ENCODE peak calls at places on chromosomes 13 and 19, in seven cellular contexts. P, D, Y, X, Q, U and M are unnamed samples. For H3K4me1, the result is how much of the 10 kb centered on the place peaks cover.

GRCh38 chr19:8036438-8037099 is 16.0 kb upstream of the CCL25 start:
- DNase-seq in P (no peak), D (no peak), Y (no peak), X (no peak), Q (no peak), U (no peak), M (no peak)

GRCh38 chr19:6233827-6234511 is 45.8 kb downstream of the MLLT1 start:
- DNase-seq in P (no peak), D (no peak), Y (no peak), X (no peak), Q (no peak), U (peak), M (no peak)

GRCh38 chr19:1591421-1592022 is 1.1 kb downstream of the MBD3 start:
- DNase-seq in P (no peak), D (no peak), Y (no peak), X (peak), Q (peak), U (no peak), M (no peak)

GRCh38 chr13:102642475-102642874 is 45.7 kb downstream of the TPP2 start:
- DNase-seq in P (no peak), D (no peak), Y (no peak), X (no peak), Q (no peak), U (no peak), M (no peak)

GRCh38 chr13:77113496-77113895 is 86.5 kb upstream of the FBXL3 start:
- DNase-seq in P (no peak), D (no peak), Y (no peak), X (no peak), Q (no peak), U (no peak), M (no peak)

GRCh38 chr13:39496487-39496998 is 106.5 kb downstream of the LHFPL6 start:
- DNase-seq in P (no peak), D (peak), Y (no peak), X (no peak), Q (no peak), U (no peak), M (no peak)

GRCh38 chr19:13835791-13836723 is 40.8 kb downstream of the ZSWIM4 start:
- DNase-seq in P (no peak), D (no peak), Y (no peak), X (peak), Q (no peak), U (peak), M (no peak)

GRCh38 chr13:108508263-108508662 is 121.1 kb upstream of the MYO16 start:
- DNase-seq in P (no peak), D (no peak), Y (no peak), X (peak), Q (peak), U (no peak), M (no peak)

GRCh38 chr13:20943519-20944012 is 41.0 kb upstream of the XPO4 start:
- DNase-seq in P (peak), D (peak), Y (peak), X (peak), Q (peak), U (peak), M (peak)

GRCh38 chr13:43580280-43580679 is 206.5 kb downstream of the ENOX1 start:
- DNase-seq in P (no peak), D (no peak), Y (no peak), X (no peak), Q (no peak), U (no peak), M (no peak)

GRCh38 chr13:83215627-83216026 is 666.6 kb downstream of the SLITRK1 start:
- DNase-seq in P (no peak), D (no peak), Y (no peak), X (no peak), Q (no peak), U (no peak), M (no peak)

GRCh38 chr13:40109324-40109958 is 454.0 kb downstream of the COG6 start:
- DNase-seq in P (no peak), D (no peak), Y (no peak), X (no peak), Q (no peak), U (no peak), M (no peak)

GRCh38 chr19:590396-590745 is 690 bp downstream of the HCN2 start:
- DNase-seq in P (no peak), D (no peak), Y (no peak), X (no peak), Q (peak), U (peak), M (no peak)

GRCh38 chr13:35888327-35888940 is 242.7 kb downstream of the DCLK1 start:
- DNase-seq in P (no peak), D (no peak), Y (no peak), X (no peak), Q (no peak), U (no peak), M (no peak)

GRCh38 chr19:18419195-18419698 is at the start of gene SSBP4:
- DNase-seq in P (peak), D (no peak), Y (no peak), X (peak), Q (peak), U (peak), M (no peak)

GRCh38 chr19:18421371-18421959 is 2.3 kb downstream of the SSBP4 start:
- DNase-seq in P (no peak), D (no peak), Y (no peak), X (no peak), Q (no peak), U (peak), M (no peak)

GRCh38 chr19:18422530-18423191 is 3.5 kb downstream of the SSBP4 start:
- DNase-seq in P (no peak), D (no peak), Y (no peak), X (peak), Q (no peak), U (peak), M (no peak)

GRCh38 chr19:18419699-18420460 is 682 bp downstream of the SSBP4 start:
- DNase-seq in P (no peak), D (no peak), Y (no peak), X (peak), Q (no peak), U (peak), M (no peak)

DNA sequence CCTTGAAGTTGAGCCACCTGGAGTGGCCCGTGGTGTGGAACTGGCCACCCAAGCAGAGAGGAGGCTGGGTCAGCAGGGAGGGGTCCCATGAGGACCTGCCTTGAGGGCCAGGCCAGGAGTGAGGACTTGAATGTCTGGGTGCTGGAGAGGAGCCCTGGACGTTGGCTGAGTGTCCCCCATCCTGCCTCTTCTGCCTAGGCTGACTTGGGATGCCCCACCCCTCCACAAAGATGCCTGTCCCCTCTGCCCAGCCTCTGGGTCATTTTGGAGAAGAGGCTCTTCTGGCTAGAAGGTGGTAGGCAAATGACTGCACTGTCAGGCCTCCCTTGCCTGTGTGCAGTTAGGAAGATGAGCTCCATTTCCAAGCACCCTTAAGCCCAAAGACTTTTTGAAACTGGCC is 1.7 kb downstream of the SSBP4 start:
- DNase-seq in P (no peak), D (no peak), Y (no peak), X (no peak), Q (no peak), U (no peak), M (no peak)
- H3K4me1 ChIP-seq in P (under half), D (half or more), Y (half or more), X (half or more), Q (under half), U (under half), M (under half)

DNA sequence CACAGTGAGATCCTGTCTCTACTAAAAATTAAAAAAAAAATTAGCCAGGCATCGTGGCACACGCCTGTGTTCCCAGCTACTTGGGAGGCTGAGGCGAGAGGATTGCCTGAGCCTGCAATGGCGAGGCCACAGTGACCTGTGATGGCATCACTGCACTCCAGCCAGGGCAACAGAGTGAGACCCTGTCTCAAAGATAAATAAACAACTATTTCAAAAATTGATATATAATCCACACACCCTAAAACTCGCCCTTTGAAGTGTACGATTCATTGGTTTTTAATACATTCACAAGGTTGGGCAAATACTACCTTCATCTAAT is 12.1 kb upstream of the TICAM1 start:
- DNase-seq in P (no peak), D (no peak), Y (no peak), X (no peak), Q (no peak), U (no peak), M (no peak)
- TF ChIP-seq CTCF in P (no peak), D (no peak), Y (no peak), X (no peak), Q (no peak), U (no peak), M (no peak)

GRCh38 chr13:75368167-75368566 is 113.8 kb downstream of the TBC1D4 start:
- DNase-seq in P (no peak), D (no peak), Y (no peak), X (no peak), Q (no peak), U (no peak), M (peak)

GRCh38 chr13:75372923-75373841 is 108.8 kb downstream of the TBC1D4 start:
- DNase-seq in P (no peak), D (no peak), Y (no peak), X (no peak), Q (no peak), U (no peak), M (no peak)

GRCh38 chr13:75372517-75372916 is 109.5 kb downstream of the TBC1D4 start:
- DNase-seq in P (no peak), D (no peak), Y (no peak), X (peak), Q (peak), U (no peak), M (no peak)

GRCh38 chr13:75371223-75371622 is 110.7 kb downstream of the TBC1D4 start:
- DNase-seq in P (no peak), D (no peak), Y (no peak), X (no peak), Q (no peak), U (no peak), M (no peak)

GRCh38 chr13:75369986-75370385 is 112.0 kb downstream of the TBC1D4 start:
- DNase-seq in P (no peak), D (no peak), Y (no peak), X (no peak), Q (no peak), U (no peak), M (no peak)
- H3K27ac ChIP-seq in P (no peak), D (no peak), Y (no peak), X (no peak), Q (no peak), U (no peak), M (no peak)

GRCh38 chr19:49573009-49573408 is 7.3 kb downstream of the NOSIP start:
- DNase-seq in P (no peak), D (no peak), Y (no peak), X (no peak), Q (no peak), U (no peak), M (no peak)

GRCh38 chr19:49573451-49573850 is 6.9 kb downstream of the NOSIP start:
- DNase-seq in P (no peak), D (no peak), Y (no peak), X (no peak), Q (no peak), U (no peak), M (no peak)

GRCh38 chr19:49570997-49571676 is 9.2 kb downstream of the NOSIP start:
- DNase-seq in P (no peak), D (no peak), Y (no peak), X (peak), Q (peak), U (no peak), M (no peak)

GRCh38 chr19:49567722-49568454 is 12.5 kb downstream of the NOSIP start:
- DNase-seq in P (no peak), D (no peak), Y (no peak), X (no peak), Q (no peak), U (no peak), M (no peak)

DNA sequence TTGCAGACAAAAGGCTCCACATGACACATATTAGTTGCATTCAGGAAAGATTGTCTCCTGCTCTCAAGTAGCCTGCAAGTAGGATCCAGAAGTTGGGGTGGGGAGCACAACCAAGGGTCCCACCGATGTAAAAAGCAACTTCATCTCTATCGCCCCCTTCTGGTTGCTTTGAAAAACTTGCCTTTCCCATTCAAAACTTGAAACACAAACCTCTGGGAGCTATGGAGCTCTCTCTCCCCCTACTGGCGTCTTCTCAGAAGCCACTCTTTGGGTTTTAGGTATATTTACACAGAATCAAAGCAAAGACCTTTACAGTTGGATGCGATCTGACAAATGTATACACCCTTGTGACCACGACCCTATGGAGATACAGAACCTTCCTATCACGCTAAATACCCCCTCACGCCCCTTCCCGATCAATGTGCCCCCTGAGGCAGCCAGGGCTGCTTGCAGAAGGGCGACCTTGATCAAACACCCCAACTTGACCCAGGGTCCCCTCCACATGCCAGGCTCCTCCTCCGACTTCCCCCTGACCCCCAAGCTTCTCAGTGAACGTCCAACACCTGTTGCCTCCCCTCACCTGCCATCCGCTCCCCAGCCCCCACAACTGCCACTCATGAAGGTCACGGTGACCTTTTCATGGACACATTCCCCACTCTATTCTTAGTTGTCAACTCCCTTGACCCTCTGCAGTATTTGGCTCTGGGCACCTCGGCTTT is 10.1 kb downstream of the NOSIP start:
- DNase-seq in P (peak), D (no peak), Y (no peak), X (peak), Q (peak), U (no peak), M (no peak)
- H3K4me1 ChIP-seq in P (under half), D (under half), Y (under half), X (under half), Q (under half), U (under half), M (under half)

GRCh38 chr19:58218899-58219298 is 9.8 kb upstream of the ZNF544 start:
- DNase-seq in P (peak), D (no peak), Y (no peak), X (peak), Q (peak), U (no peak), M (no peak)
- TF ChIP-seq CTCF in P (peak), D (peak), Y (no peak), X (peak), Q (peak), U (peak), M (no peak)

DNA sequence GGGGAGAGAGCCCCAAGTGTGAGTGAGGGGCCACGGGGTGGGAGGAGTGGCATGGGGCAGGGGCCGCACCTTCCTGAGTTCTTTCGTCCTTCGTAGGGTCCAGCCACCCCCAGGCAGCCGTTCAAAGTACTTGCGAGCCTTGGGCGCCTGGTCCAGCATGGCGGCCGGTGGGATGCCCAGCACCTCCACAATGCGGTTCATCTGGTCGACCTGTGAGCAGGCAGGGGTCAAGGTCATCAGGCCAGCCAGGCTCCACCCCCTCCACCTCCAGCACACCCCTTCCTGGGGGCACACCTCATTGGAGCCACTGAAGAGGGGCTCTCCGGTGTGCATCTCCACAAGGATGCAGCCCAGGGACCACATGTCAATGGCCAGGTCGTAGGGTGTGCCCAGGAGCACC is 6.7 kb downstream of the DYRK1B start:
- DNase-seq in P (no peak), D (no peak), Y (no peak), X (no peak), Q (no peak), U (no peak), M (no peak)
- H3K27ac ChIP-seq in P (no peak), D (no peak), Y (no peak), X (no peak), Q (no peak), U (no peak), M (no peak)

DNA sequence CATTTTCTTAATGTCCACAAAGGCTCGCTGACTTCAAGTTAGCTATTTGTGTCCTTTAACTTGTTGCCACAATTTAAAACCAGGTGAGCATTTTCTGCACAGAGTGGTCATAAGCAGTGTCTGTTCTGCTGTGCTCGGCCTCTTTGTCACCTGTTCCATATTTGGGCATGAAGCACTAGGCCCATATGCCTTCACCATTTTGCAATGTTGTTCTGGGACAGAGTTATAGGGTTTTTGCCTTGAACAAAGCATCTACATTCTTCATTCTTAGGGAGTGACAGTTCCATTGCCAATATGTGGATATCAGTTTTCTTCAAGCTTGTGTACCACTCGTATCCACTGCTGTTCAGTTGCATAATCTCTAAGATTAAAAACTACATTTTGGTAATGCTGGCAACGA is 56.1 kb downstream of the LRCH1 start:
- DNase-seq in P (no peak), D (peak), Y (no peak), X (no peak), Q (no peak), U (no peak), M (no peak)
- H3K4me1 ChIP-seq in P (under half), D (half or more), Y (under half), X (half or more), Q (under half), U (under half), M (under half)

DNA sequence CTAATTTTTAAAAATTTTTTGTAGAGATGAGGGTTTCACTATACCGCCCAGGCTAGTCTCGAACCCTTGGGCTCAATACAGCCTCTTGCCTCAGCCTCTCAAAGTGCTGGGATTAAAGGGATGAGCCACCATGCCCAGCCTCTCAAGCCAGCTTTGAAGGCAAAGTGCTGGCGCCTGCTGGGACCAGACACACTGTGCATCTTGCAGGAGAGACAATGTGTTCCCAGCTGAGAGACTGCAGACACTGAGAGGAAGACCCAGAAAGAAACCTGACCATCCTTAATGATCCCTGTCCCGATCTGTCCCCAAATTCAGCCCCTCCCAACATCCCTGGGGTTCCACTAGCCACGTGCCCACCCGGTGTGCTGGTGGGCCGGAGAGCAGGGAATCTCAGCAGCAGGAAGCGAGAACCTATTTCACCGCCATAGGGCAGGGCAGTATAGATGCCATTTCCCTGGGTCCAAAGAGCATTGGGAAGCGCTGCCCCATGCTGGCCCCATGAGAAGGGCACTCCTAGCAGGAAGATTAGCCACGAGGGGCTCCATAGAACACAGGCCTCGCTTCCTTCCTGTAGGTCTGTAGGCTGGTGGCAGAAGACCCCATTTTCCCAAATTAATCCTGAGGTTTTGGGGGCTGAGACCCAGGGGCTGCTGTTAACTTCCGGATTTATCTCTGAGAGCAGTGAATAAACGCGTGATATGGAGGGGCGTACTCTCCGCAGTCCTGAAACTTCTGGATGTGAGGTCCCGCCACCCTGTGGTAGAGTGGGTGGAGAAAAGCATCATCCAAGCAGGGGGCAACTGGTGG is 968 bp downstream of the RAVER1 start:
- DNase-seq in P (no peak), D (no peak), Y (no peak), X (no peak), Q (no peak), U (no peak), M (no peak)
- TF ChIP-seq CTCF in P (no peak), D (no peak), Y (no peak), X (peak), Q (no peak), U (no peak), M (no peak)

GRCh38 chr19:12786149-12786870 is 5.0 kb upstream of the JUNB start:
- DNase-seq in P (no peak), D (no peak), Y (peak), X (no peak), Q (no peak), U (peak), M (no peak)
- H3K27ac ChIP-seq in P (no peak), D (peak), Y (peak), X (peak), Q (peak), U (peak), M (peak)

GRCh38 chr19:47625650-47626049 is 16.7 kb downstream of the BICRA start:
- DNase-seq in P (no peak), D (no peak), Y (no peak), X (no peak), Q (no peak), U (peak), M (no peak)

GRCh38 chr19:47623151-47623920 is 14.4 kb downstream of the BICRA start:
- DNase-seq in P (no peak), D (no peak), Y (no peak), X (no peak), Q (no peak), U (no peak), M (no peak)

GRCh38 chr19:47619763-47620162 is 10.8 kb downstream of the BICRA start:
- DNase-seq in P (no peak), D (no peak), Y (no peak), X (no peak), Q (no peak), U (peak), M (no peak)

GRCh38 chr19:47626238-47626637 is 17.3 kb downstream of the BICRA start:
- DNase-seq in P (no peak), D (no peak), Y (no peak), X (no peak), Q (no peak), U (no peak), M (no peak)

GRCh38 chr19:47623921-47624391 is 15.0 kb downstream of the BICRA start:
- DNase-seq in P (no peak), D (no peak), Y (no peak), X (no peak), Q (peak), U (peak), M (no peak)
- H3K4me1 ChIP-seq in P (under half), D (under half), Y (under half), X (under half), Q (under half), U (under half), M (under half)